ENCODE peak calls at places on chromosome 5, in eight cellular contexts. S, Y, W, E, L, R, M and G are unnamed samples.

GRCh38 chr5:118791986-118792734 is 196.2 kb downstream of the DTWD2 start:
- DNase-seq in R (no peak), S (peak; percentile 41), W (peak; percentile 38), E (no peak), M (peak; percentile 78), L (peak; percentile 79), Y (peak; percentile 53), G (peak; percentile 82)

GRCh38 chr5:19903611-19904010 is 84.4 kb downstream of the CDH18 start:
- DNase-seq in S (no peak), W (no peak), R (no peak), M (no peak), E (no peak), L (peak; percentile 35), Y (no peak), G (no peak)

GRCh38 chr5:26329562-26330189 is 708.7 kb downstream of the CDH9 start:
- DNase-seq in M (peak; percentile 21), S (no peak), R (no peak), Y (no peak), L (no peak), W (no peak), E (no peak), G (no peak)

GRCh38 chr5:59300930-59301329 is 592.6 kb downstream of the PDE4D start:
- DNase-seq in Y (no peak), W (no peak), L (no peak), S (no peak), E (no peak), M (no peak), R (no peak), G (no peak)

GRCh38 chr5:157312492-157312891 is 46.6 kb downstream of the CYFIP2 start:
- DNase-seq in M (peak; percentile 31), R (no peak), Y (peak; percentile 22), W (peak; percentile 84), L (peak; percentile 56), S (no peak), E (peak; percentile 47), G (peak; percentile 79)

GRCh38 chr5:143249851-143250250 is 153.6 kb downstream of the NR3C1 start:
- DNase-seq in R (no peak), M (no peak), L (no peak), W (no peak), E (no peak), S (no peak), Y (no peak), G (no peak)

GRCh38 chr5:129271309-129271708 is 176.8 kb downstream of the ISOC1 start:
- DNase-seq in R (no peak), E (no peak), L (no peak), W (no peak), M (peak; percentile 20), Y (no peak), S (no peak), G (peak; percentile 21)

GRCh38 chr5:161847447-161847846 is 473 bp upstream of the GABRA1 start:
- DNase-seq in E (no peak), S (no peak), W (no peak), L (no peak), M (no peak), Y (no peak), R (no peak), G (no peak)

GRCh38 chr5:44365351-44365750 is 23.9 kb downstream of the FGF10 start:
- DNase-seq in S (no peak), W (no peak), Y (no peak), L (peak; percentile 59), E (no peak), M (no peak), R (no peak), G (no peak)

GRCh38 chr5:173809014-173809413 is 79.1 kb upstream of the CPEB4 start:
- DNase-seq in S (no peak), E (no peak), M (no peak), W (no peak), Y (no peak), L (no peak), R (no peak), G (no peak)

GRCh38 chr5:124512236-124512635 is 234.2 kb downstream of the ZNF608 start:
- DNase-seq in M (no peak), R (peak; percentile 53), L (no peak), E (no peak), S (peak; percentile 19), Y (no peak), W (no peak), G (no peak)

GRCh38 chr5:122500245-122501086 is 188.4 kb downstream of the SNCAIP start:
- DNase-seq in Y (no peak), L (peak; percentile 60), M (peak; percentile 46), E (no peak), R (peak; percentile 13), W (peak; percentile 22), S (peak; percentile 40), G (peak; percentile 53)

GRCh38 chr5:151896041-151896691 is 28.5 kb downstream of the GLRA1 start:
- DNase-seq in Y (no peak), E (no peak), R (no peak), S (no peak), W (no peak), L (peak; percentile 58), M (no peak), G (no peak)

GRCh38 chr5:164597293-164597900 is 1092.0 kb downstream of the MAT2B start:
- DNase-seq in E (no peak), W (peak; percentile 17), M (peak; percentile 52), L (no peak), S (no peak), R (no peak), Y (no peak), G (peak; percentile 30)
- TF ChIP-seq CTCF in E (no peak), W (peak; percentile 52), M (peak; percentile 53), L (no peak), S (no peak), R (no peak), Y (peak; percentile 17), G (peak; percentile 62)

GRCh38 chr5:138354926-138355378 is 2.5 kb downstream of the KDM3B start:
- DNase-seq in R (no peak), S (peak; percentile 32), E (no peak), W (peak; percentile 68), M (peak; percentile 74), Y (no peak), L (peak; percentile 85), G (peak; percentile 81)
- TF ChIP-seq CTCF in R (no peak), S (no peak), E (no peak), W (no peak), M (peak; percentile 17), Y (no peak), L (peak; percentile 11), G (no peak)

GRCh38 chr5:180825768-180826525 is 23.3 kb upstream of the MGAT1 start:
- DNase-seq in Y (peak; percentile 95), L (peak; percentile 76), M (no peak), E (peak; percentile 65), S (no peak), R (peak; percentile 58), W (no peak), G (no peak)

GRCh38 chr5:180829711-180830110 is 27.1 kb upstream of the MGAT1 start:
- DNase-seq in S (no peak), Y (no peak), R (no peak), L (no peak), M (no peak), W (no peak), E (no peak), G (no peak)

GRCh38 chr5:180832638-180833068 is 28.4 kb downstream of the ZFP62 start:
- DNase-seq in S (no peak), W (peak; percentile 55), L (no peak), R (no peak), Y (no peak), E (peak; percentile 39), M (peak; percentile 67), G (peak; percentile 86)

GRCh38 chr5:180830253-180831138 is 27.9 kb upstream of the MGAT1 start:
- DNase-seq in L (peak; percentile 49), W (peak; percentile 76), S (peak; percentile 74), Y (peak; percentile 81), R (peak; percentile 64), M (peak; percentile 83), E (peak; percentile 85), G (peak; percentile 87)

DNA sequence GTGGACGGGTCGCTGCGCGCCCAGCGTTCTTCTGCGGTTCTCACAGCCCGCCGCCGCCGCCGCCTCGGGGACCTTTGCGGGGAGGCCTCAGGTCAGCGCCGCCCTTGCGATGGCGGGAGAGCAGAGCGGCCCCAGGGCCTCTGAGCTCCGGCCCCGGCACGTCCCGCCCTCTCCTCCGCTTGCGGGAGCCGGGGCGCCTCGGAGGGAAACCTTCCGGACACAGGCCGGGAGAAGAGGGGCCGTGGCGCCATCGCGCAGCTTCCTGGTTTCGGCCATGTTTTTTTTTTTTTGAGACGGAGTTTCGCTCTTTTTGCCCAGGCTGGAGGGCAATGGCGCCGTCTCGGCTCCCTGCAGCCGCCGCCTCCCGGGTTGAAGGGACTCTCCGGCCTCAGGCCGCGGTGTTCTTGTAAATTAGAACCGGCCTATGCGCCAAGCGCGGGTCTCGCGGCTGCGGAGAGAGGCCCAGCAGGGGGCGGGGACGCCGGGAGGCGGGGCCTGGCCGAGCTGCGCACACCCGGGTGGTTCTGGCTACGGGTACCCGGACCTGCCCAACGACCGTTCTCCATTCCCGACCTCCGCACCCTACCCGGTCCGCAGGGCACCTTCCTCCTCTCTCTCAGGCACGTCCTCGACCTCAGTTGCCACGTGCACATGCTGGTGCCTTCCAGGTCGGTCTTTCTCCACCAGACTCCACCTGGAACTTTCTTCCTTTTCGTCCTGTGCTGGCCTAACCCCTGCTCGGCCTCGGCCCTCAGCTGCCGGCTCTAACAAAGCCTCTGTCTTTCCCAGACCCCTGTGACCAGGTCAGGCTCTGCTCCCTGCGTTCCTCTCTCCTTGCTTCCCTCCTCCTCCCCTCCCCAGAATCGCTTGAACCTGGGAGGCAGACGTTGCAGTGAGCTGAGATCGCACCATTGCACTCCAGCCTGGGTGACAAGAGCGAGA is 28.8 kb upstream of the MGAT1 start:
- DNase-seq in M (peak; percentile 85), Y (peak; percentile 89), L (peak; percentile 61), W (peak; percentile 89), R (peak; percentile 86), S (peak; percentile 88), E (peak; percentile 92), G (peak; percentile 90)
- TF ChIP-seq CTCF in M (no peak), Y (no peak), L (no peak), W (peak; percentile 9), R (peak; percentile 32), S (no peak), E (no peak), G (peak; percentile 17)

GRCh38 chr5:83149671-83150070 is 72.3 kb downstream of the XRCC4 start:
- DNase-seq in M (no peak), S (no peak), R (no peak), Y (no peak), L (no peak), E (no peak), W (no peak), G (no peak)
- TF ChIP-seq CTCF in M (no peak), S (no peak), R (no peak), Y (no peak), L (no peak), E (no peak), W (no peak), G (no peak)